ENCODE peak calls at places on chromosome 16, in ten cellular contexts. S, Z, B, P, V, A, Y, I, L and Q are unnamed samples.
A peak's percentile ranks its signal among the peaks of the same experiment; 100 is the strongest.

GRCh38 chr16:53257001-53257400 is 177.3 kb upstream of the RBL2 start:
- DNase-seq in S (no peak), Z (no peak), B (peak; percentile 9), P (no peak), V (peak; percentile 54), A (peak; percentile 43), Y (no peak), I (no peak), L (no peak), Q (no peak)

GRCh38 chr16:79838860-79839259 is 238.3 kb upstream of the MAF start:
- DNase-seq in S (no peak), Z (no peak), B (no peak), P (peak; percentile 70), V (no peak), A (peak; percentile 91), Y (no peak), I (no peak), L (peak; percentile 71), Q (no peak)

GRCh38 chr16:4521971-4522623 is 16.5 kb downstream of the CDIP1 start:
- DNase-seq in S (no peak), Z (peak; percentile 46), B (no peak), P (peak; percentile 60), V (no peak), A (peak; percentile 28), Y (no peak), I (no peak), L (no peak), Q (peak; percentile 65)

GRCh38 chr16:88469615-88470395 is 16.7 kb downstream of the ZFPM1 start:
- DNase-seq in S (no peak), Z (no peak), B (no peak), P (no peak), V (no peak), A (no peak), Y (no peak), I (peak; percentile 72), L (no peak), Q (no peak)

GRCh38 chr16:13845232-13845631 is 74.7 kb upstream of the ERCC4 start:
- DNase-seq in S (no peak), Z (no peak), B (no peak), P (no peak), V (no peak), A (no peak), Y (no peak), I (no peak), L (no peak), Q (no peak)

GRCh38 chr16:27408012-27408601 is 6.1 kb downstream of the IL21R start:
- DNase-seq in S (peak; percentile 42), Z (no peak), B (peak; percentile 65), P (no peak), V (peak; percentile 20), A (peak; percentile 65), Y (no peak), I (no peak), L (no peak), Q (no peak)

GRCh38 chr16:72094266-72094610 is 591 bp downstream of the DHX38 start:
- DNase-seq in S (no peak), Z (no peak), B (no peak), P (no peak), V (no peak), A (no peak), Y (no peak), I (no peak), L (no peak), Q (no peak)

GRCh38 chr16:69123894-69124293 is 8.5 kb downstream of the CHTF8 start:
- DNase-seq in S (no peak), Z (no peak), B (peak; percentile 56), P (peak; percentile 50), V (peak; percentile 55), A (peak; percentile 83), Y (peak; percentile 39), I (peak; percentile 82), L (no peak), Q (peak; percentile 74)

GRCh38 chr16:84834403-84834772 is 14.6 kb downstream of the CRISPLD2 start:
- DNase-seq in S (no peak), Z (no peak), B (no peak), P (no peak), V (no peak), A (peak; percentile 39), Y (no peak), I (no peak), L (no peak), Q (no peak)

GRCh38 chr16:27273670-27274522 is 5.3 kb upstream of the NSMCE1 start:
- DNase-seq in S (peak; percentile 64), Z (no peak), B (no peak), P (no peak), V (no peak), A (no peak), Y (no peak), I (peak; percentile 78), L (no peak), Q (no peak)

GRCh38 chr16:28898266-28898665 is 20.0 kb downstream of the ATP2A1 start:
- DNase-seq in S (no peak), Z (no peak), B (no peak), P (no peak), V (no peak), A (no peak), Y (no peak), I (no peak), L (no peak), Q (no peak)

GRCh38 chr16:8919089-8919933 is 37.2 kb downstream of the LITAFD start:
- DNase-seq in S (no peak), Z (no peak), B (no peak), P (no peak), V (no peak), A (no peak), Y (no peak), I (no peak), L (no peak), Q (no peak)

GRCh38 chr16:14539631-14540030 is 90.4 kb downstream of the PARN start:
- DNase-seq in S (no peak), Z (no peak), B (no peak), P (no peak), V (no peak), A (no peak), Y (no peak), I (no peak), L (no peak), Q (no peak)

GRCh38 chr16:86455116-86455515 is 55.2 kb upstream of the FOXF1 start:
- DNase-seq in S (no peak), Z (no peak), B (no peak), P (no peak), V (no peak), A (peak; percentile 95), Y (no peak), I (no peak), L (no peak), Q (no peak)

GRCh38 chr16:56246051-56246817 is 54.9 kb downstream of the GNAO1 start:
- DNase-seq in S (no peak), Z (no peak), B (peak; percentile 87), P (no peak), V (peak; percentile 79), A (no peak), Y (no peak), I (no peak), L (no peak), Q (no peak)

GRCh38 chr16:51374346-51374745 is 223.3 kb upstream of the SALL1 start:
- DNase-seq in S (no peak), Z (no peak), B (peak; percentile 46), P (no peak), V (peak; percentile 39), A (peak; percentile 68), Y (no peak), I (no peak), L (no peak), Q (no peak)

GRCh38 chr16:46763147-46763546 is 15.0 kb upstream of the MYLK3 start:
- DNase-seq in S (no peak), Z (peak; percentile 79), B (peak; percentile 42), P (no peak), V (no peak), A (no peak), Y (no peak), I (no peak), L (no peak), Q (peak; percentile 7)

GRCh38 chr16:3029499-3030127 is 5.8 kb downstream of the THOC6 start:
- DNase-seq in S (no peak), Z (no peak), B (no peak), P (no peak), V (no peak), A (no peak), Y (peak; percentile 60), I (no peak), L (no peak), Q (no peak)

GRCh38 chr16:30526823-30527634 is 663 bp upstream of the ZNF768 start:
- DNase-seq in S (peak; percentile 98), Z (peak; percentile 99), B (peak; percentile 98), P (peak; percentile 99), V (peak; percentile 98), A (peak; percentile 97), Y (peak; percentile 95), I (peak; percentile 99), L (peak; percentile 99), Q (peak; percentile 98)
- TF ChIP-seq CTCF in S (no peak), Z (peak; percentile 28), B (no peak), P (no peak), V (no peak), A (peak; percentile 29), Y (peak; percentile 37), I (peak; percentile 56), L (peak; percentile 51), Q (peak; percentile 51)

GRCh38 chr16:57475711-57476339 is 10.5 kb downstream of the DOK4 start:
- DNase-seq in S (no peak), Z (no peak), B (no peak), P (no peak), V (no peak), A (peak; percentile 17), Y (peak; percentile 91), I (peak; percentile 81), L (no peak), Q (no peak)
- H3K27ac ChIP-seq in S (no peak overlapping the region), Z (no peak overlapping the region), B (no peak overlapping the region), P (peak overlapping the region; percentile 5), V (no peak overlapping the region), A (no peak overlapping the region), Y (no peak overlapping the region), I (no peak overlapping the region), L (no peak overlapping the region), Q (no peak overlapping the region)

GRCh38 chr16:78485899-78486221 is 386.4 kb downstream of the WWOX start:
- DNase-seq in S (no peak), Z (no peak), B (no peak), P (no peak), V (no peak), A (no peak), Y (no peak), I (no peak), L (no peak), Q (no peak)
- TF ChIP-seq CTCF in S (no peak), Z (no peak), B (no peak), P (no peak), V (no peak), A (no peak), Y (no peak), I (no peak), L (no peak), Q (no peak)

DNA sequence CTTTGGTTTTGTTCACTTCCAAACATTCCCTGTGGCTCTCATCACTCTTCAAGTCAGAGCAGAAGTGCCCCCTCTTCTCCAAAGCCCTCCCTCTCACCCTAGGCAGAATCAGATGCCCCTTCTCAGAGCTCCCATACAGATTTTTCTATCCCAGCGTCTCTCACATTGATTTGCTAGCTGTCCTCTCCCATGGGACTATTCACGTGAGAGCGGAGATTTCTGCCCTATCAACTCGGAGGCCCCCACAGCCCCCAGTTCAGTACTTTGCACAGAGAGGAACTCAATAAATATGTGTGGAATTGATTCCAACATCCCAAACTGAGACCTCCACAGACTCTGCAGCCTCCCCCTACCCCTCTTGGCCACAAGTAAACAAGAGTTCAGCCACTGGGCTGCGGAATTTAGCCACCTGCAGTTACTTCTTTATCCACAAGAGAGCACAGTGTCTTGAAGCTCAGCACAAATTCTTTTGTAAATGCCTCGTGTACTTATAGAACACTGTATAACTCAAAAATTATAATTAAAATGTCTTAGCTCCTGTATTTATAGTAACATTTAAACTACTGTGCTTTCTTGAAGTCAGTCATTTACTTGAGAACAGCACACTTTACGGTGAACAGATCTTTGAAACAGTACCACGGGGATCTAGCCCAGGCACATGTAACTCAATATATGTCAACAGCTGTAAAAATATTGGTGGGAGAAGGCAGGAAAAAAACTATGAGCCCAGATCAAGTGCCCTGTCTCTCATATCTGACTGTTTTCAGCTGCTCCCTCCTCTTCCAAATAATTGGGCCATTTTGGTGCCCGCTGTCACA is 182.9 kb downstream of the C16orf78 start:
- DNase-seq in S (no peak), Z (no peak), B (no peak), P (no peak), V (peak; percentile 24), A (peak; percentile 54), Y (peak; percentile 22), I (no peak), L (no peak), Q (no peak)
- H3K27ac ChIP-seq in S (no peak overlapping the region), Z (no peak overlapping the region), B (no peak overlapping the region), P (no peak overlapping the region), V (no peak overlapping the region), A (no peak overlapping the region), Y (no peak overlapping the region), I (no peak overlapping the region), L (no peak overlapping the region), Q (no peak overlapping the region)